ENCODE peak calls at places on chromosome 10, in nine cellular contexts. M is BJ, I is fibroblast of lung, Z is spleen, T is A549, L is cardiac fibroblast, N is PC-3, A is SK-N-SH, D is mucosa of descending colon. F is an unnamed sample.

GRCh38 chr10:122132331-122132755 is 138.8 kb upstream of the BTBD16 start:
- DNase-seq in M (no peak), N (no peak), L (no peak), D (no peak), Z (no peak), I (no peak), A (no peak), T (no peak), F (no peak)

GRCh38 chr10:14476641-14477407 is 146.1 kb upstream of the FRMD4A start:
- DNase-seq in A (no peak), Z (no peak), M (peak), T (no peak), N (peak), L (no peak), I (peak), D (no peak), F (peak)

GRCh38 chr10:99860466-99860865 is 78.0 kb downstream of the ABCC2 start:
- DNase-seq in Z (no peak), A (no peak), I (no peak), L (no peak), D (no peak), M (no peak), T (no peak), N (no peak), F (no peak)

GRCh38 chr10:14478639-14479038 is 147.9 kb upstream of the FRMD4A start:
- DNase-seq in A (peak), N (peak), M (peak), I (peak), Z (no peak), T (peak), D (no peak), L (peak), F (peak)

GRCh38 chr10:68732651-68733050 is 11.6 kb downstream of the CCAR1 start:
- DNase-seq in L (no peak), Z (no peak), A (no peak), T (no peak), I (no peak), M (no peak), N (no peak), D (no peak), F (no peak)

GRCh38 chr10:2380218-2380617 is 642.9 kb upstream of the ADARB2 start:
- DNase-seq in I (no peak), N (no peak), D (no peak), A (no peak), T (no peak), Z (no peak), M (no peak), L (no peak), F (no peak)

GRCh38 chr10:60282771-60283353 is 106.8 kb downstream of the ANK3 start:
- DNase-seq in L (no peak), D (no peak), M (peak), I (peak), T (peak), Z (no peak), N (peak), A (no peak), F (peak)

GRCh38 chr10:113309791-113310190 is 243.1 kb upstream of the HABP2 start:
- DNase-seq in T (no peak), N (no peak), D (no peak), M (no peak), A (no peak), I (no peak), Z (no peak), L (no peak), F (no peak)

GRCh38 chr10:17021661-17022060 is 108.0 kb downstream of the CUBN start:
- DNase-seq in I (peak), A (no peak), D (no peak), N (no peak), Z (no peak), L (no peak), M (no peak), T (no peak), F (no peak)

DNA sequence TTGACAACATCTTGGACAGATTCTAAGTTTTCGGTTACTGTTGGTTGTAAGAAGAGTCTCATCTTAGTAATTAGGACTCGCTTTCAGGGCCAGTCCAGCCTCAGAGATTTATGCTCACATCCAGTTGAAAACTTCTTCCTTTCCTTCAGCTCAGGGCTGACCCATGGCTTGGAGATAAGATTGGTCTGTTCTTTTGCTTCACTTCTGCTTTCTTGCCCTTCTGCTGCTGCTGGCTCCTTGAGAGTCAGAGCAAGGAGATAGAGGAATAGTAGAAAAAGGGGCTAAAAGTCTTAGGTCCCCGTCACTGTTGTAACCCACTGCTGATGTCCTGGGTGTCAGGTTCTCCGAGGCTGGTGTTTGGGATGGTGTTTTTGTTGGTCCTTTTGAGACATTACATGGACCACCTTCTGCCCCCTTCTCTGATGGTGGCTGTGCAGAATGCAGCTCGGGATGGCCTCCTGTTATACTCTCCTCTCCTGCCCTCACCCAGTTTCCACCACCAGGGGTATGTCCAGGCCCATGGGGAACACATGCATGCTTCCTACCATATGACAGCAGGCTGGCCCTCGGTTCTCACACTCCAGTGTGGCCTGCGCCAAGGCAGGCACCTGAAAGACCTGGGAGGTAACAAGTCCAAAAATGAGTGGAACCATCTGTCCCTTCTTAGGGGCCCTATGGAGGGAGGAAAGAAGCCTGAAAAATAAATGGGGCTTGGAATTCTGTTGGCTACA is 67.8 kb upstream of the PCBD1 start:
- DNase-seq in D (no peak), L (no peak), M (no peak), I (no peak), Z (peak), A (no peak), T (peak), N (peak), F (no peak)
- TF ChIP-seq CTCF in D (no peak), L (no peak), M (no peak), I (no peak), Z (no peak), A (no peak), T (no peak), N (no peak), F (peak)

GRCh38 chr10:48934672-48935071 is 5.0 kb downstream of the LRRC18 start:
- DNase-seq in I (no peak), Z (no peak), L (no peak), T (no peak), N (no peak), A (no peak), D (no peak), M (no peak), F (no peak)

GRCh38 chr10:48932831-48933670 is 6.6 kb downstream of the LRRC18 start:
- DNase-seq in L (no peak), D (no peak), T (no peak), I (no peak), A (no peak), M (no peak), Z (no peak), N (no peak), F (no peak)

GRCh38 chr10:48938281-48938680 is 1.4 kb downstream of the LRRC18 start:
- DNase-seq in M (no peak), I (no peak), N (no peak), Z (no peak), A (no peak), L (no peak), T (no peak), D (no peak), F (no peak)

GRCh38 chr10:48937796-48938195 is 1.8 kb downstream of the LRRC18 start:
- DNase-seq in I (no peak), Z (no peak), A (no peak), T (no peak), L (no peak), M (no peak), N (no peak), D (no peak), F (no peak)

DNA sequence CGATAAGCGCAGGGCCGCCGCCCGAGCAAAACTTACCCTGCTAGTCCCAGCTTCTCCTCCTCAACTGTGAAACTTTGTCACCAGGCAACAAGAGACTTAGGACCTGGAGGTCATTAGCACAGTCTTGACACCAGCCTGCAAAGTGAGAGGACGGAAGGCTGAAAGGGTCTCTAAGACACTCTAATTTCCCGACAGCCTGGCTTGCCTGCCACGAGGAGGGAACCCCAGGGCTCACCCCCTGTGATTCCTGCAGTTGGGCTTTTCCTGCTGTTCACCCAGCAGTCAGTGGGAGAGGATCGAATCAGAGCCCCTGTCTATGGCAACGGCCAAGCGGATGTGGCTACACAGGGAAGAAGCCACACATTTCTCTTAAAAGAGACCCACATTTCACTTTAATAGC is 4.5 kb downstream of the LRRC18 start:
- DNase-seq in A (no peak), M (no peak), Z (no peak), N (no peak), I (peak), D (no peak), L (no peak), T (no peak), F (no peak)
- H3K4me3 ChIP-seq in A (no peak), M (no peak), Z (no peak), N (no peak), I (no peak), D (no peak), L (no peak), T (no peak), F (no peak)

GRCh38 chr10:83273035-83273434 is 866.3 kb upstream of the GHITM start:
- DNase-seq in T (no peak), Z (no peak), A (no peak), D (no peak), M (no peak), N (no peak), I (no peak), L (no peak), F (no peak)
- TF ChIP-seq CTCF in T (no peak), Z (no peak), A (no peak), D (no peak), M (no peak), N (no peak), I (no peak), L (peak), F (peak)

GRCh38 chr10:3765376-3765667 is 19.7 kb downstream of the KLF6 start:
- DNase-seq in D (no peak), I (no peak), M (no peak), Z (no peak), L (no peak), T (no peak), N (no peak), A (no peak), F (no peak)

GRCh38 chr10:3763852-3764625 is 21.0 kb downstream of the KLF6 start:
- DNase-seq in Z (no peak), M (no peak), I (peak), A (no peak), D (no peak), L (peak), T (no peak), N (peak), F (no peak)

GRCh38 chr10:3766046-3766761 is 18.8 kb downstream of the KLF6 start:
- DNase-seq in L (no peak), T (no peak), A (no peak), Z (no peak), M (no peak), I (no peak), N (peak), D (no peak), F (no peak)

GRCh38 chr10:3763035-3763456 is 22.0 kb downstream of the KLF6 start:
- DNase-seq in T (no peak), D (no peak), N (peak), I (peak), Z (no peak), L (no peak), M (no peak), A (no peak), F (no peak)

DNA sequence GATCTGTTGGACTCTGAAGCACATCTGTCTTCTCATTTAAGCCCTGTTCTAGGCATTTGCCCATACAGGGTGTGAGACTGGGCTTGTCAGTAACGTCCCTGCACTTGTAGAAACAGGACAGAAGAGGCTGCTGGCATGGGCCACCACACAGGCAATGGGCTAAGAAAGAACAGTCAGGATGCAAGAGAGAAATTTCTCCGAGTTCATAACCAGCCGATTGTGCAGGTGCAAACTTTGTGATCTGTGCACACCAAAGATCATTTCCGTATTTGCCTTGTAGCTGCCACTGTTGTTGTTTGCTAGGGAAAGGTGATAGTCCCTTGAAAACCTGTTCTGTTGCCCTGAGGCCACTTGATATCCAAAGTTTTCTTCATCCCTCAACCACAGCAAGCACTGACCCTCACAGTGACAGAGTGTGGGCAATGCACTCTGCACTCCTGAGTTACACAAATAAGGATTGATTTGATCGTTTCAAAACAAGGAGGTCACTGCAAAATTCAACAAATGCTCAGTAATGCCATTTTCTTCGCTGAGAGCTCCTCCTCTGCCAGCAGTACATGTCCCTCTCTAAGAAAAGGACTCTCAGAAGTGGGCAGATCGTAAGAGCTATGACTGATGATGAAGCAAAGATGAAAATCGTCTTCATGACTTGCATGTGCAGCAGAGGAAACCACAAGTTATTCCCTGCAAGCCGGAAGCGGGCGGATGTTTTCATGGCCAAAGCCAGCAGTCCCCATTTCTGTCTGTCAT is 20.2 kb downstream of the KLF6 start:
- DNase-seq in T (no peak), D (no peak), L (no peak), Z (peak), M (no peak), A (no peak), N (peak), I (no peak), F (no peak)
- H3K4me3 ChIP-seq in T (no peak), D (no peak), L (no peak), Z (no peak), M (no peak), A (no peak), N (no peak), I (no peak), F (no peak)

GRCh38 chr10:63710703-63711102 is 189.5 kb downstream of the REEP3 start:
- DNase-seq in I (no peak), L (no peak), Z (no peak), A (no peak), N (no peak), M (no peak), T (no peak), D (no peak), F (no peak)

GRCh38 chr10:63713191-63714144 is 192.3 kb downstream of the REEP3 start:
- DNase-seq in I (peak), L (peak), D (peak), T (no peak), Z (no peak), M (no peak), N (peak), A (peak), F (peak)

GRCh38 chr10:63712717-63713115 is 191.5 kb downstream of the REEP3 start:
- DNase-seq in A (no peak), M (no peak), T (no peak), I (no peak), N (no peak), L (peak), Z (no peak), D (no peak), F (no peak)

GRCh38 chr10:63711866-63712716 is 190.9 kb downstream of the REEP3 start:
- DNase-seq in A (peak), I (peak), M (peak), Z (no peak), L (peak), T (peak), D (peak), N (peak), F (peak)

DNA sequence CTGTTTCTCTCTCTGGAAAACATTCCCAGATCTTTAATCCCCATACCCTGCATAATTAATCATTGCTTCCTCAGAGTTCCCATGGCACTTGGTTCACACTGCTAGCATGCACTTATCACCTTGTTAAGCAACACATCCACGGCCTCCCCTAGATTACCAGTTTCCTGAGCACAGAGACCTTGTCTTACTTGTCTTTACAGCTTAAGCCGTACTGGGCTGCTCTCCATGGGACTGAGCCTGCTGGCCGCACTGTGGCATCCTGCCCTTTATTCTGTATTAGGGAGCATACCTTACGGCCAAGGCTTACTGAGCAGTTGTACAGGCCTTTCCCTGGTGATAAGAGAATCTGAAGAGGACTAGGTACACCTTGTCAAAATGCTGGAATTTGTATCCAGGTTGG is 190.2 kb downstream of the REEP3 start:
- DNase-seq in N (peak), T (no peak), A (no peak), Z (no peak), M (no peak), I (peak), D (no peak), L (peak), F (peak)
- TF ChIP-seq CTCF in N (no peak), T (no peak), A (no peak), Z (no peak), M (no peak), I (no peak), D (no peak), L (no peak), F (no peak)

GRCh38 chr10:112040696-112041095 is 142.9 kb downstream of the GPAM start:
- DNase-seq in A (no peak), T (no peak), I (no peak), L (no peak), Z (no peak), D (no peak), N (no peak), M (no peak), F (no peak)

DNA sequence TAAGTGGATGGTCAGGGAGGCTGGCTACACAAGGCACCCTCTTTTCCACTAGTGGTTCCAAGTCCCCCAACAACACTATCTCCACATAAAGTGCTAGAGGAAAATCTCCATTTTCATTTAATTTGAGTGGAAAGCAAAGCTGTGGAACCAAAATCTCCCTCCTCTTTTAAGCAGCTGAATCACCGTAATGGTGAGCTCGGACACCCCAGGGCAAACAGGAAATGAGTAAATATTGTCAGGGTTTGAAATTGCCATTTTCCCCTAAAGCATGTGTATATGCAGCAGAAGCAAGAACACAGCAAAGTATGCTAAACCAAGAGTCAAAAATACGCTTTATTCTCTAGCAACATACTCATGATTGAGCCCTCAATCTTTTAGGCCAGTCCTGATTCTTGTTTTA is 143.7 kb downstream of the GPAM start:
- DNase-seq in D (no peak), Z (no peak), M (no peak), L (no peak), I (no peak), N (no peak), T (no peak), A (no peak), F (no peak)
- H3K4me3 ChIP-seq in D (no peak), Z (no peak), M (no peak), L (no peak), I (no peak), N (no peak), T (no peak), A (no peak), F (no peak)

GRCh38 chr10:114821293-114821914 is at the start of gene FHIP2A:
- DNase-seq in N (peak), D (peak), L (peak), T (peak), M (no peak), Z (peak), A (peak), I (peak), F (peak)
- TF ChIP-seq CTCF in N (peak), D (peak), L (peak), T (peak), M (peak), Z (no peak), A (peak), I (peak), F (no peak)

GRCh38 chr10:13223241-13223640 is 10.9 kb downstream of the UCMA start:
- DNase-seq in M (no peak), Z (no peak), D (no peak), L (no peak), N (no peak), T (no peak), I (no peak), A (no peak), F (no peak)

GRCh38 chr10:13225601-13226000 is 8.6 kb downstream of the UCMA start:
- DNase-seq in M (no peak), A (no peak), I (no peak), T (no peak), N (no peak), Z (peak), D (no peak), L (no peak), F (no peak)

GRCh38 chr10:13224210-13224995 is 9.8 kb downstream of the UCMA start:
- DNase-seq in L (no peak), I (no peak), Z (peak), T (no peak), D (no peak), N (no peak), M (no peak), A (no peak), F (no peak)

GRCh38 chr10:13231190-13231589 is 3.0 kb downstream of the UCMA start:
- DNase-seq in T (no peak), I (no peak), D (no peak), M (no peak), A (no peak), N (no peak), Z (no peak), L (no peak), F (no peak)

GRCh38 chr10:13227031-13227430 is 7.1 kb downstream of the UCMA start:
- DNase-seq in T (no peak), Z (peak), I (no peak), N (no peak), M (no peak), A (no peak), L (no peak), D (no peak), F (no peak)
- H3K4me3 ChIP-seq in T (no peak), Z (no peak), I (no peak), N (no peak), M (no peak), A (no peak), L (no peak), D (no peak), F (no peak)

GRCh38 chr10:6843477-6843876 is 263.4 kb upstream of the PRKCQ start:
- DNase-seq in D (no peak), A (no peak), L (no peak), M (no peak), N (no peak), I (no peak), Z (no peak), T (no peak), F (no peak)
- TF ChIP-seq CTCF in D (no peak), A (peak), L (no peak), M (no peak), N (peak), I (no peak), Z (no peak), T (no peak), F (no peak)

GRCh38 chr10:54800677-54801480 is at the start of gene PCDH15:
- DNase-seq in I (peak), D (no peak), N (peak), L (peak), Z (no peak), T (no peak), M (no peak), A (peak), F (peak)
- H3K4me3 ChIP-seq in I (peak), D (no peak), N (peak), L (no peak), Z (no peak), T (no peak), M (no peak), A (no peak), F (no peak)

F was measured in astrocyte of the cerebellum.